ENCODE peak calls at places on chromosome 13, in ten cellular contexts. H is IMR-90, A is transverse colon, O is breast epithelium, R is body of pancreas, B is gastrocnemius medialis, F is heart left ventricle, J is ovary, T is tibial nerve, D is H1. P is an unnamed sample.

GRCh38 chr13:99087130-99087953 is 109.5 kb upstream of the DOCK9 start:
- DNase-seq in J (peak; percentile 90), T (peak; percentile 80), O (peak; percentile 91), B (peak; percentile 83), F (peak; percentile 93), D (peak; percentile 95), R (peak; percentile 93), H (peak; percentile 59), A (peak; percentile 95), P (peak; percentile 21)

GRCh38 chr13:79593611-79594275 is 112.8 kb downstream of the NDFIP2 start:
- DNase-seq in A (no peak), F (no peak), H (peak; percentile 11), B (no peak), O (no peak), D (no peak), T (no peak), R (no peak), J (no peak), P (no peak)

GRCh38 chr13:102777716-102778115 is 4.1 kb upstream of the TEX30 start:
- DNase-seq in A (no peak), J (no peak), D (no peak), F (no peak), R (no peak), B (no peak), H (no peak), O (no peak), T (no peak), P (no peak)

GRCh38 chr13:50357136-50357535 is 341.9 kb downstream of the KCNRG start:
- DNase-seq in J (no peak), A (no peak), D (no peak), R (no peak), B (no peak), T (no peak), H (no peak), F (no peak), O (no peak), P (no peak)

GRCh38 chr13:99812611-99813010 is 159.0 kb downstream of the ZIC5 start:
- DNase-seq in H (peak; percentile 19), R (peak; percentile 25), B (no peak), J (no peak), O (no peak), T (no peak), F (no peak), D (no peak), A (no peak), P (no peak)

GRCh38 chr13:75901509-75901908 is 265.4 kb downstream of the LMO7 start:
- DNase-seq in A (no peak), D (no peak), T (no peak), J (no peak), R (no peak), F (no peak), B (no peak), H (no peak), O (no peak), P (no peak)

GRCh38 chr13:45297456-45298205 is 43.4 kb downstream of the TPT1 start:
- DNase-seq in J (no peak), T (no peak), O (no peak), H (no peak), A (no peak), D (no peak), F (no peak), B (no peak), R (no peak), P (no peak)

GRCh38 chr13:30870049-30870884 is 35.8 kb upstream of the MEDAG start:
- DNase-seq in D (peak; percentile 67), B (peak; percentile 88), R (peak; percentile 35), H (peak; percentile 100), O (no peak), J (peak; percentile 81), F (peak; percentile 60), T (peak; percentile 91), A (peak; percentile 55), P (no peak)

GRCh38 chr13:46057251-46058015 is 4.9 kb upstream of the ZC3H13 start:
- DNase-seq in T (no peak), D (no peak), R (no peak), A (no peak), O (no peak), B (no peak), J (no peak), F (no peak), H (peak; percentile 18), P (no peak)

GRCh38 chr13:22040810-22041364 is 370.0 kb downstream of the FGF9 start:
- DNase-seq in D (peak; percentile 54), H (no peak), J (no peak), A (no peak), T (no peak), B (no peak), F (no peak), R (no peak), O (no peak), P (no peak)

GRCh38 chr13:111506621-111507020 is 186.2 kb downstream of the TEX29 start:
- DNase-seq in D (no peak), H (no peak), R (no peak), O (peak; percentile 15), F (no peak), B (no peak), J (no peak), A (no peak), T (no peak), P (no peak)

GRCh38 chr13:111511219-111511732 is 190.8 kb downstream of the TEX29 start:
- DNase-seq in F (no peak), O (no peak), T (no peak), D (no peak), A (no peak), R (no peak), H (no peak), J (no peak), B (no peak), P (no peak)

GRCh38 chr13:111508164-111508870 is 187.9 kb downstream of the TEX29 start:
- DNase-seq in F (no peak), H (no peak), T (no peak), R (no peak), O (no peak), J (no peak), D (no peak), B (no peak), A (no peak), P (no peak)

GRCh38 chr13:111510502-111511218 is 190.2 kb downstream of the TEX29 start:
- DNase-seq in J (no peak), B (no peak), H (no peak), O (no peak), A (no peak), F (no peak), R (no peak), T (no peak), D (no peak), P (no peak)

DNA sequence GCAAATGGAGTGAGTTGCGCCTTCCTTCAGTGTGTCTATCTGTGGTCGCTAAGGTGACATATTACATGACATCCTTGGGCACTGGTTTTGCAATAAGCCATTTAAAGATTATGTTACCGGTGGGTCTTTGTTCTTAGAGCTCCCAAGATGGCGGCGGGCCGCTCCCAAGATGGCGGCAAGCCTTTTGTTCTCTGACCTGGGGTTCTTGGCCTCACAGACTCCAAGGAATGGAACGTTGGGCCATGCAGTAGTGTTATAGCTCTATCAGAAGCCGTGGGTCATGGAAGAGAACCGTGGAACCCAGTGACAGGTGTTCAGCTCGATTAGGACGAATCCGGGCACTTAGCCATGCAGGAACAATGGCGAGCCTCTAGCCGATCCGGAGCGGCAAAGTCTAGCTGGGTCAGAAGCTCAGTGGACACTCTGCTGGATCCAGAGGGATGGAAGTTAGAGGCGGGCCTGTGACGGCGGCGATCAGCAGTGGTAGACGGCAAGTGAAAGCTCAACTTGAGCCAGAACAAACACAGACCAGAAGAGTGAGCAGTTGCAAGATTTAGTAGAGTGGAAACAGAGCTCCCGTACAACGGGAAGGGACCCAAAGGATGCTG is 188.6 kb downstream of the TEX29 start:
- DNase-seq in J (no peak), T (no peak), D (no peak), R (no peak), O (no peak), B (no peak), F (no peak), A (no peak), H (no peak), P (no peak)
- H3K27me3 ChIP-seq in J (no peaks in the 10 kb centered on the region), T (no peaks in the 10 kb centered on the region), D (no peaks in the 10 kb centered on the region), R (no peaks in the 10 kb centered on the region), O (peaks cover 46% of the 10 kb centered on the region), B (no peaks in the 10 kb centered on the region), F (no peaks in the 10 kb centered on the region), A (peaks cover 6% of the 10 kb centered on the region), H (no peaks in the 10 kb centered on the region), P (no peaks in the 10 kb centered on the region)

GRCh38 chr13:114153485-114154080 is 21.2 kb upstream of the RASA3 start:
- DNase-seq in H (no peak), F (no peak), R (no peak), T (no peak), O (no peak), A (no peak), B (no peak), D (no peak), J (no peak), P (no peak)

GRCh38 chr13:114155923-114156883 is 22.9 kb upstream of the CFAP97D2 start:
- DNase-seq in O (no peak), A (no peak), B (no peak), R (no peak), D (no peak), J (no peak), T (no peak), H (no peak), F (no peak), P (no peak)

GRCh38 chr13:114152831-114153371 is 20.5 kb upstream of the RASA3 start:
- DNase-seq in F (no peak), J (no peak), B (no peak), A (no peak), D (no peak), O (no peak), H (no peak), R (no peak), T (no peak), P (no peak)

GRCh38 chr13:114155320-114155719 is 22.9 kb upstream of the RASA3 start:
- DNase-seq in O (no peak), H (no peak), A (no peak), T (no peak), J (no peak), D (no peak), R (no peak), B (no peak), F (no peak), P (no peak)

GRCh38 chr13:114154476-114154875 is 22.1 kb upstream of the RASA3 start:
- DNase-seq in J (no peak), O (no peak), A (no peak), T (no peak), B (no peak), R (no peak), F (no peak), D (no peak), H (no peak), P (no peak)
- H3K4me1 ChIP-seq in J (peaks cover 3% of the 10 kb centered on the region), O (peaks cover 6% of the 10 kb centered on the region), A (peaks cover 13% of the 10 kb centered on the region), T (no peaks in the 10 kb centered on the region), B (peaks cover 4% of the 10 kb centered on the region), R (peaks cover 14% of the 10 kb centered on the region), F (no peaks in the 10 kb centered on the region), D (no peaks in the 10 kb centered on the region), H (no peaks in the 10 kb centered on the region), P (peaks cover 3% of the 10 kb centered on the region)

GRCh38 chr13:67725999-67726398 is 495.9 kb upstream of the PCDH9 start:
- DNase-seq in T (no peak), B (no peak), A (no peak), O (no peak), F (no peak), D (no peak), R (no peak), H (no peak), J (no peak), P (no peak)
- TF ChIP-seq POLR2A in T (no peak), B (no peak), A (no peak), O (no peak), F (no peak), D (no peak), R (no peak), H (no peak), J (no peak), P (no peak)

GRCh38 chr13:28440774-28441532 is 54.0 kb downstream of the FLT1 start:
- DNase-seq in T (no peak), J (no peak), B (no peak), D (no peak), R (no peak), F (no peak), A (no peak), O (no peak), H (no peak), P (no peak)
- H3K27me3 ChIP-seq in T (no peaks in the 10 kb centered on the region), J (no peaks in the 10 kb centered on the region), B (no peaks in the 10 kb centered on the region), D (no peaks in the 10 kb centered on the region), R (no peaks in the 10 kb centered on the region), F (no peaks in the 10 kb centered on the region), A (peaks cover 7% of the 10 kb centered on the region), O (peaks cover 3% of the 10 kb centered on the region), H (no peaks in the 10 kb centered on the region), P (no peaks in the 10 kb centered on the region)

P was measured in esophagus squamous epithelium.